ENCODE peak calls at places on chromosome 18, in nine cellular contexts. X, F, A, R, D, J, B, Q and G are unnamed samples.

GRCh38 chr18:63956755-63957154 is 7.7 kb downstream of the HMSD start:
- DNase-seq in J (no peak), D (no peak), F (no peak), B (no peak), Q (no peak), A (no peak), X (no peak), R (no peak), G (peak)

GRCh38 chr18:48803951-48804855 is 146.6 kb downstream of the SMAD7 start:
- DNase-seq in R (no peak), J (no peak), A (no peak), Q (no peak), X (peak), D (no peak), F (no peak), B (no peak), G (no peak)

GRCh38 chr18:44568343-44568742 is 112.3 kb upstream of the SETBP1 start:
- DNase-seq in R (no peak), A (no peak), X (no peak), F (no peak), Q (peak), B (no peak), J (no peak), D (no peak), G (no peak)

GRCh38 chr18:11955299-11956029 is 25.8 kb upstream of the IMPA2 start:
- DNase-seq in D (no peak), Q (no peak), J (peak), B (peak), F (peak), R (peak), X (no peak), A (peak), G (peak)

GRCh38 chr18:56632070-56633022 is 6.0 kb downstream of the TXNL1 start:
- DNase-seq in D (no peak), F (no peak), X (no peak), J (no peak), A (no peak), R (no peak), Q (no peak), B (no peak), G (no peak)

GRCh38 chr18:5851998-5852397 is 43.3 kb downstream of the TMEM200C start:
- DNase-seq in A (no peak), R (no peak), X (no peak), F (no peak), J (no peak), Q (no peak), B (no peak), D (no peak), G (no peak)

GRCh38 chr18:56309104-56309503 is 329.3 kb downstream of the TXNL1 start:
- DNase-seq in J (no peak), R (no peak), D (no peak), F (no peak), X (no peak), Q (no peak), A (no peak), B (peak), G (no peak)

GRCh38 chr18:55501594-55502345 is 86.2 kb downstream of the TCF4 start:
- DNase-seq in X (no peak), A (no peak), F (no peak), D (no peak), Q (no peak), R (no peak), B (peak), J (no peak), G (no peak)

GRCh38 chr18:29271496-29271895 is 1094.6 kb upstream of the CDH2 start:
- DNase-seq in Q (no peak), X (no peak), B (peak), R (no peak), A (no peak), F (peak), J (peak), D (no peak), G (peak)

GRCh38 chr18:55893948-55894347 is 306.0 kb upstream of the TCF4 start:
- DNase-seq in B (no peak), R (no peak), J (no peak), Q (no peak), F (no peak), X (no peak), D (no peak), A (no peak), G (no peak)

GRCh38 chr18:60259052-60259681 is 113.4 kb downstream of the MC4R start:
- DNase-seq in F (peak), R (no peak), X (no peak), J (peak), A (no peak), B (peak), D (no peak), Q (no peak), G (peak)

GRCh38 chr18:58761241-58761969 is 90.1 kb downstream of the MALT1 start:
- DNase-seq in B (no peak), R (no peak), Q (no peak), X (peak), D (peak), A (no peak), J (no peak), F (no peak), G (no peak)

GRCh38 chr18:27400001-27400400 is 214.9 kb upstream of the CHST9 start:
- DNase-seq in Q (no peak), J (no peak), D (no peak), R (no peak), A (no peak), F (no peak), B (no peak), X (no peak), G (no peak)

GRCh38 chr18:2857491-2858063 is 10.8 kb downstream of the EMILIN2 start:
- DNase-seq in R (peak), F (peak), J (peak), B (peak), D (no peak), A (peak), Q (peak), X (peak), G (peak)

GRCh38 chr18:31225668-31226067 is 63.0 kb upstream of the DSC1 start:
- DNase-seq in R (no peak), F (peak), J (peak), B (peak), Q (no peak), A (no peak), D (no peak), X (peak), G (no peak)

GRCh38 chr18:76821875-76822509 is 365 bp upstream of the ZNF236 start:
- DNase-seq in A (peak), X (peak), J (peak), R (peak), F (peak), Q (peak), B (peak), D (no peak), G (peak)

GRCh38 chr18:9673296-9674251 is 34.5 kb upstream of the RAB31 start:
- DNase-seq in Q (no peak), X (peak), J (peak), D (peak), F (peak), A (peak), R (peak), B (peak), G (peak)
- TF ChIP-seq CTCF in Q (no peak), X (no peak), J (peak), D (peak), F (peak), A (peak), R (peak), B (peak), G (peak)

DNA sequence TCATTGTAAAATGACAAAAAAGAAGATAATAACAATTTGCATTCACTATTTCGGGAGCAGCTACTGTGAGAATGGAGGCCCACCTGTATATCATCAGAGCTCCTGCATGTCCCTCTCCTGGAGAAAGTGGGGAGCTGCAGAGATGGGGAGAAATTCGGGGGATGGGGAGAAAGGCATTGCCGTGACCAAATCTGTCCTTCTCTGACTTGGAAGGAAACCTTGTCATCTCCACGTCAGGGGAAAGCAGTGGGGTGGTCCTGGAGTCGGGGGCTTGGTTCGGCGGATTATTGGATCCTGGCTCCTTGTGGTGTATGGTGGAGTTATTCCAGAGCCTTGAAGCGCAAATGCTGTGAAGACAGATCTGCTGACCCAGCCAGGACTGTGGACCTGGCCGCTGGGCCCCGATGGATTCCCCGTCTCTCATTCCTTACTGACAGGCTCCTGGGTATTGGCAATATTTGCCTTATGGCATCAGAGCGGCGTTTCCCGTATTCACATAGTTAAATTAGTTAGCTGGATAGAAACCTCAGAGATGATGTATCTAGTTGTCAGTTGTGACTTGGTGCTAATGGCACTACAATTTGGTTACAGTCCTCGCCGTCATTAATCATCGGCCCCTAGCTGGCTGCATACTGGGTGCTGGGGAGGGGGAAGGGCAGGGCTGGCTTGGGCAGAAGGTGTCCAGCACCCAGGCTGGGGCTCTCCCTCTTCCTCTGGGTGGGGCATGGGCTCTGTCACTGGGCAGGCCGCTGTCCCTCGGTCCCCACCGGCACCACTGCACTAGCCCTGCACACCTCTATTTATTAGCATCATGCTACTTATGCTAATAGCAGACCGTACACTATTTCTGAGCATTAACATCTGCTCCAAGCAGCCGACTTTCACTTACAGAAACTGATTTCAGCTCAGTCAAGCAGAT is 31.7 kb downstream of the CELF4 start:
- DNase-seq in B (no peak), R (no peak), A (no peak), F (no peak), X (no peak), Q (no peak), D (no peak), J (no peak), G (no peak)
- TF ChIP-seq CTCF in B (peak), R (peak), A (no peak), F (no peak), X (no peak), Q (no peak), D (no peak), J (no peak), G (no peak)

GRCh38 chr18:22846697-22847096 is 86.4 kb upstream of the RBBP8 start:
- DNase-seq in J (no peak), A (no peak), R (no peak), F (no peak), X (no peak), B (no peak), Q (no peak), D (no peak), G (no peak)

GRCh38 chr18:22847867-22848451 is 85.2 kb upstream of the RBBP8 start:
- DNase-seq in B (no peak), F (no peak), X (no peak), A (no peak), R (no peak), D (no peak), Q (no peak), J (no peak), G (no peak)

GRCh38 chr18:22847392-22847791 is 85.7 kb upstream of the RBBP8 start:
- DNase-seq in Q (no peak), A (no peak), B (peak), R (no peak), D (no peak), J (peak), X (no peak), F (peak), G (peak)

GRCh38 chr18:22844643-22845042 is 88.5 kb upstream of the RBBP8 start:
- DNase-seq in X (no peak), J (no peak), B (no peak), D (no peak), A (no peak), R (no peak), Q (no peak), F (peak), G (no peak)

GRCh38 chr18:22846088-22846683 is 86.9 kb upstream of the RBBP8 start:
- DNase-seq in B (peak), Q (no peak), A (no peak), F (peak), R (peak), X (no peak), J (peak), D (no peak), G (peak)
- TF ChIP-seq CTCF in B (peak), Q (peak), A (peak), F (peak), R (peak), X (no peak), J (peak), D (peak), G (peak)

GRCh38 chr18:65735166-65735565 is 15.6 kb upstream of the CDH7 start:
- DNase-seq in X (no peak), Q (no peak), R (no peak), D (no peak), F (no peak), B (no peak), J (no peak), A (no peak), G (no peak)
- TF ChIP-seq CTCF in X (no peak), Q (no peak), R (no peak), D (no peak), F (no peak), B (no peak), J (no peak), A (no peak), G (no peak)

GRCh38 chr18:37476611-37477295 is 88.8 kb downstream of the CELF4 start:
- DNase-seq in D (no peak), R (no peak), J (no peak), B (no peak), A (no peak), Q (no peak), F (no peak), X (no peak), G (no peak)

GRCh38 chr18:37471619-37472018 is 94.0 kb downstream of the CELF4 start:
- DNase-seq in X (no peak), D (no peak), F (no peak), B (no peak), J (no peak), A (no peak), Q (no peak), R (no peak), G (no peak)

GRCh38 chr18:37470986-37471385 is 94.6 kb downstream of the CELF4 start:
- DNase-seq in J (no peak), Q (no peak), A (no peak), X (no peak), B (no peak), F (no peak), D (no peak), R (no peak), G (no peak)

GRCh38 chr18:37481058-37481457 is 84.5 kb downstream of the CELF4 start:
- DNase-seq in X (no peak), R (peak), D (no peak), F (no peak), J (no peak), A (no peak), B (peak), Q (no peak), G (no peak)

DNA sequence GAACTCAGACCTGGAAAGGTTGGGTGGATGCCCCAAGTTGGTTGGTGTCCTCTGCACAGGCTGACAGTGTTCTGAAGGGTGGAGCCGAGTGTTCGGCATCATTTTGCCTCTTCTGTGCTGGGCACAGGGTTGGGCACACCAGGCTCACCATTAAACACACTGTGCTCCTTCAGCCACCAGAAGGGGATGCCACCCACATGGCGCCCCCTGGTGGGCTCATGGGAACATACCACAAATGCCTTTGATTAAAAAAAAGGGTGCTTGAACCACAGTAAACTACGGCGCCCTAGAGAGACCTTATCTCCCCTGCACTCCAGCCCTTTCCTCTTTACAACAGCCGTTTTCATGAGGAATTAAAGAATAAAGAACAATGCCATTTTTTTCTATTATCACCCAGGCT is 89.4 kb downstream of the CELF4 start:
- DNase-seq in F (peak), Q (no peak), B (no peak), D (no peak), J (peak), A (peak), X (no peak), R (peak), G (peak)
- TF ChIP-seq CTCF in F (peak), Q (no peak), B (peak), D (peak), J (no peak), A (peak), X (peak), R (peak), G (peak)

GRCh38 chr18:36518839-36519238 is 221.3 kb downstream of the FHOD3 start:
- DNase-seq in Q (no peak), R (no peak), D (no peak), A (no peak), X (no peak), B (no peak), J (no peak), F (no peak), G (no peak)

GRCh38 chr18:36519358-36519757 is 221.8 kb downstream of the FHOD3 start:
- DNase-seq in J (peak), D (no peak), R (no peak), B (no peak), X (no peak), A (no peak), Q (no peak), F (no peak), G (no peak)

GRCh38 chr18:36516258-36516657 is 218.7 kb downstream of the FHOD3 start:
- DNase-seq in R (no peak), X (no peak), D (no peak), B (no peak), A (no peak), F (no peak), Q (no peak), J (no peak), G (no peak)

GRCh38 chr18:36514778-36515177 is 217.3 kb downstream of the FHOD3 start:
- DNase-seq in A (no peak), R (no peak), X (no peak), B (no peak), Q (no peak), D (no peak), J (no peak), F (no peak), G (no peak)

DNA sequence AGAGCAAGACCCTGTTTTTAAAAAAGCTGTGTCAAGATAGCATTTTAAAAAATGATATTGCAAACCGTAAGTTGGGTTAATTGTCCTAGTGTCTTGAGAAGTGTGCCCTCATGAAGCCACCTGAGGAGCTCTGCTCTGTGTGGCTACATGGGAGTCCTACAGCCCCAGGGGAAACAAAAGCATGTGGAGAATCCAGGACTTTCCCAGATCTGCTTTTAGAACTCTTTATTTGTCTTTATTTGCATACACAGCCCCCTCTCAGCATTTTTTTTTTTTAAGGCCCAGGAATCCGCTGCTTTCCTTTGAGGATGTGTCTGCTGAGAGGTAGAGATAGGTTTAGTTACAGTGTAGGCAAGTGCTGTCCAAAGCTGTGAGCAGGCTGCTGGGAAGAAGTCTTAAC is 219.2 kb downstream of the FHOD3 start:
- DNase-seq in R (no peak), J (no peak), B (no peak), Q (no peak), F (no peak), A (no peak), D (no peak), X (no peak), G (no peak)
- TF ChIP-seq CTCF in R (no peak), J (no peak), B (no peak), Q (no peak), F (no peak), A (no peak), D (no peak), X (no peak), G (no peak)

GRCh38 chr18:49948975-49949374 is 135.6 kb upstream of the ACAA2 start:
- DNase-seq in X (no peak), A (no peak), J (no peak), F (no peak), D (no peak), R (no peak), Q (no peak), B (no peak), G (no peak)

GRCh38 chr18:49949991-49950395 is 136.7 kb upstream of the ACAA2 start:
- DNase-seq in B (no peak), X (no peak), J (no peak), A (no peak), D (no peak), Q (no peak), F (no peak), R (no peak), G (no peak)

DNA sequence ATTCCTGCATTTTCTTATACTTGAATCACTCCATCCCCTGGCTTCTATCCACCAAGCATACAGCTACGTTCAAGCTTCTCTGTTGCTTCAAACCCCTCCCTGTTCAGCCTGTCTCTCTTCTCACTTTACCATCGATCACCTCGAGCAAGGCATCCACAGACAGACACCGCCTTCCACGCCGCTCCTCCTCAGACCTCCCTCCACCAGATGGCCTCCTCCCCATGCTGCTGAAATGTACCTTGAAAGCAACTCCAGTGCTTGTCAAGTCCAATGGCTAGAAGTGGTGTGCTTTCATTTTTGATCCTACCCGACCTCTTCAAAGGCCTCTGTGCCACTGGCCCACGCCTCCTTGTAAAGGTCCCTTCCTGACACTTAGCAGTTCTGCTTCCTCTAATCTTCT is 131.3 kb upstream of the ACAA2 start:
- DNase-seq in B (peak), X (no peak), R (peak), D (no peak), F (peak), A (peak), Q (no peak), J (peak), G (peak)
- TF ChIP-seq CTCF in B (no peak), X (no peak), R (peak), D (no peak), F (peak), A (no peak), Q (no peak), J (no peak), G (peak)

GRCh38 chr18:22169889-22170420 is 566 bp downstream of the GATA6 start:
- DNase-seq in B (peak), F (peak), R (no peak), Q (no peak), J (peak), D (peak), A (peak), X (peak), G (peak)

GRCh38 chr18:22167471-22168151 is 1.8 kb upstream of the GATA6 start:
- DNase-seq in A (peak), R (peak), J (peak), X (no peak), Q (no peak), F (peak), B (peak), D (no peak), G (no peak)

GRCh38 chr18:22170421-22171262 is 1.3 kb downstream of the GATA6 start:
- DNase-seq in F (peak), Q (peak), J (peak), D (no peak), A (peak), B (peak), R (peak), X (peak), G (peak)

GRCh38 chr18:22168360-22168921 is 948 bp upstream of the GATA6 start:
- DNase-seq in R (peak), B (peak), Q (no peak), D (no peak), J (peak), F (peak), X (no peak), A (peak), G (no peak)

GRCh38 chr18:22169011-22169888 is at the start of gene GATA6:
- DNase-seq in D (peak), R (peak), F (peak), X (peak), A (peak), J (peak), B (peak), Q (peak), G (peak)
- TF ChIP-seq CTCF in D (peak), R (peak), F (peak), X (no peak), A (peak), J (peak), B (peak), Q (no peak), G (peak)

DNA sequence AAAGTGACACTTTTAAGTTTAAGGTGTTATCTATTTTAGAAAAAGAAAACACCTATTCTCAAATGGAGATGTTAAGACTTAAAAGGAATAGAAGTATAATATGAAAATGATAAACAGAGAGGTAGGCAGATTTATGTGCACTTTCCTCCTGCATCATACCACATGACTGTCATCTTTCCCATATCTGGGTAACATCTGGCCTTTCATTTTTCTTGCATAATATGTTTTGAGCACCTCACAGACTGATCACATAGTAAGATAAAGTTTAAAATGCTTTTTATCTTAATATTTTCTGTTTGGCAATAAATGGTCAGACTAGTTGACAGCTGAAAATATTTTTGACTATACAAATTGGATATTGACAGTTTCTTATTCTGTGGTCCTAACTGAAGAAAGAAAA is 1852.1 kb upstream of the PIK3C3 start:
- DNase-seq in A (no peak), F (no peak), B (no peak), Q (no peak), X (no peak), D (no peak), R (no peak), J (no peak), G (no peak)
- TF ChIP-seq CTCF in A (no peak), F (no peak), B (no peak), Q (no peak), X (no peak), D (no peak), R (no peak), J (no peak), G (no peak)